ENCODE peak calls at places on chromosomes 11 and 22, in six cellular contexts. P, M, Y, F, I and L are unnamed samples.

GRCh38 chr11:121722431-121723256 is 269.9 kb upstream of the SORL1-AS1 start:
- DNase-seq in P (peak), M (peak), Y (peak), F (peak), I (no peak), L (peak)

GRCh38 chr22:29062286-29062949 is 787 bp upstream of the C22orf31 start:
- DNase-seq in P (no peak), M (no peak), Y (no peak), F (peak), I (no peak), L (no peak)

GRCh38 chr11:90218606-90219005 is 4.2 kb downstream of the CHORDC1 start:
- DNase-seq in P (peak), M (no peak), Y (no peak), F (no peak), I (no peak), L (peak)

GRCh38 chr11:117097567-117098268 is 510 bp downstream of the SIK3 start:
- DNase-seq in P (peak), M (no peak), Y (peak), F (no peak), I (peak), L (peak)

GRCh38 chr11:27282141-27282590 is 80.8 kb downstream of the CCDC34 start:
- DNase-seq in P (peak), M (peak), Y (no peak), F (peak), I (no peak), L (no peak)

GRCh38 chr11:33040127-33040861 is 922 bp downstream of the TCP11L1 start:
- DNase-seq in P (no peak), M (no peak), Y (no peak), F (no peak), I (peak), L (no peak)

GRCh38 chr11:72818971-72819370 is 4.8 kb downstream of the ATG16L2 start:
- DNase-seq in P (no peak), M (no peak), Y (no peak), F (no peak), I (no peak), L (no peak)

GRCh38 chr11:78318733-78319132 is 98.9 kb downstream of the GAB2 start:
- DNase-seq in P (no peak), M (no peak), Y (no peak), F (no peak), I (no peak), L (no peak)

GRCh38 chr11:95108671-95109551 is 19.3 kb downstream of the ENDOD1 start:
- DNase-seq in P (no peak), M (no peak), Y (no peak), F (no peak), I (no peak), L (no peak)

GRCh38 chr11:6618117-6619020 is 853 bp downstream of the TPP1 start:
- DNase-seq in P (no peak), M (peak), Y (no peak), F (peak), I (no peak), L (peak)

GRCh38 chr11:22626573-22627239 is 1.1 kb upstream of the FANCF start:
- DNase-seq in P (no peak), M (no peak), Y (no peak), F (no peak), I (no peak), L (no peak)

GRCh38 chr11:65479184-65480145 is 19.4 kb upstream of the MALAT1 start:
- DNase-seq in P (peak), M (peak), Y (no peak), F (no peak), I (no peak), L (no peak)

GRCh38 chr11:68583047-68583446 is 101.3 kb upstream of the GAL start:
- DNase-seq in P (no peak), M (no peak), Y (no peak), F (no peak), I (no peak), L (no peak)

GRCh38 chr22:37242395-37242918 is 1.6 kb downstream of the RAC2 start:
- DNase-seq in P (peak), M (no peak), Y (no peak), F (no peak), I (peak), L (peak)

GRCh38 chr11:76307978-76308747 is 72.8 kb downstream of the THAP12 start:
- DNase-seq in P (no peak), M (no peak), Y (no peak), F (no peak), I (no peak), L (no peak)

GRCh38 chr22:42880815-42881214 is 23.7 kb upstream of the ARFGAP3 start:
- DNase-seq in P (no peak), M (no peak), Y (no peak), F (no peak), I (no peak), L (no peak)

GRCh38 chr11:1836011-1836945 is 1.5 kb downstream of the SYT8 start:
- DNase-seq in P (peak), M (no peak), Y (no peak), F (no peak), I (no peak), L (peak)

GRCh38 chr22:38923463-38924196 is 33.8 kb upstream of the APOBEC3A start:
- DNase-seq in P (peak), M (peak), Y (no peak), F (peak), I (no peak), L (peak)

GRCh38 chr11:35682230-35683195 is 19.9 kb downstream of the TRIM44 start:
- DNase-seq in P (no peak), M (no peak), Y (no peak), F (no peak), I (no peak), L (no peak)

GRCh38 chr11:66478823-66479740 is 1.2 kb upstream of the DPP3 start:
- DNase-seq in P (peak), M (peak), Y (no peak), F (peak), I (peak), L (peak)

GRCh38 chr11:824292-824880 is 3.3 kb upstream of the CRACR2B start:
- DNase-seq in P (no peak), M (no peak), Y (no peak), F (no peak), I (no peak), L (no peak)

GRCh38 chr22:24421428-24421931 is 5.9 kb upstream of the ADORA2A start:
- DNase-seq in P (no peak), M (no peak), Y (no peak), F (peak), I (peak), L (peak)

GRCh38 chr11:6378695-6378989 is 11.6 kb upstream of the SMPD1 start:
- DNase-seq in P (no peak), M (peak), Y (no peak), F (no peak), I (no peak), L (no peak)

GRCh38 chr22:46065733-46066454 is 84.4 kb upstream of the PPARA start:
- DNase-seq in P (no peak), M (no peak), Y (no peak), F (no peak), I (no peak), L (no peak)

GRCh38 chr11:7579226-7579825 is 65.5 kb downstream of the PPFIBP2 start:
- DNase-seq in P (no peak), M (peak), Y (no peak), F (no peak), I (no peak), L (no peak)

GRCh38 chr11:89205378-89205777 is 27.7 kb downstream of the TYR start:
- DNase-seq in P (no peak), M (no peak), Y (no peak), F (no peak), I (no peak), L (no peak)

GRCh38 chr11:111663820-111664219 is 61.6 kb downstream of the SIK2 start:
- DNase-seq in P (peak), M (no peak), Y (no peak), F (no peak), I (no peak), L (no peak)

GRCh38 chr11:128324051-128324481 is 263.3 kb downstream of the ETS1 start:
- DNase-seq in P (no peak), M (no peak), Y (no peak), F (no peak), I (no peak), L (no peak)

GRCh38 chr11:118903204-118904015 is 19.7 kb downstream of the CXCR5 start:
- DNase-seq in P (no peak), M (peak), Y (no peak), F (no peak), I (no peak), L (no peak)

GRCh38 chr22:39568278-39568981 is 2.1 kb upstream of the CACNA1I start:
- DNase-seq in P (no peak), M (no peak), Y (no peak), F (no peak), I (no peak), L (no peak)

GRCh38 chr11:129853508-129854228 is 38.0 kb downstream of the TMEM45B start:
- DNase-seq in P (no peak), M (no peak), Y (no peak), F (peak), I (no peak), L (peak)

GRCh38 chr11:70440206-70440605 is 41.9 kb downstream of the CTTN start:
- DNase-seq in P (no peak), M (no peak), Y (no peak), F (no peak), I (no peak), L (no peak)
- TF ChIP-seq CTCF in P (no peak), M (no peak), Y (no peak), F (no peak), I (no peak), L (no peak)

GRCh38 chr22:30224161-30224857 is 22.2 kb downstream of the LIF start:
- DNase-seq in P (no peak), M (no peak), Y (no peak), F (no peak), I (peak), L (no peak)
- TF ChIP-seq CTCF in P (no peak), M (no peak), Y (no peak), F (peak), I (no peak), L (no peak)

GRCh38 chr11:114956565-114956964 is 278.2 kb downstream of the NXPE2 start:
- DNase-seq in P (no peak), M (no peak), Y (no peak), F (no peak), I (no peak), L (no peak)

GRCh38 chr11:114953039-114953438 is 274.7 kb downstream of the NXPE2 start:
- DNase-seq in P (no peak), M (no peak), Y (no peak), F (no peak), I (no peak), L (no peak)
- TF ChIP-seq CTCF in P (peak), M (no peak), Y (no peak), F (peak), I (no peak), L (no peak)

GRCh38 chr22:41513391-41513790 is 30.9 kb downstream of the POLR3H start:
- DNase-seq in P (no peak), M (no peak), Y (no peak), F (no peak), I (no peak), L (no peak)

GRCh38 chr22:41517172-41518047 is 26.9 kb downstream of the POLR3H start:
- DNase-seq in P (peak), M (peak), Y (peak), F (peak), I (peak), L (no peak)

GRCh38 chr22:41512421-41513194 is 31.7 kb downstream of the POLR3H start:
- DNase-seq in P (peak), M (peak), Y (no peak), F (peak), I (no peak), L (no peak)

GRCh38 chr22:41518048-41518347 is 26.3 kb downstream of the POLR3H start:
- DNase-seq in P (no peak), M (no peak), Y (no peak), F (no peak), I (no peak), L (no peak)

GRCh38 chr22:41516462-41516861 is 27.8 kb downstream of the POLR3H start:
- DNase-seq in P (no peak), M (no peak), Y (no peak), F (no peak), I (no peak), L (no peak)
- TF ChIP-seq CTCF in P (no peak), M (no peak), Y (no peak), F (no peak), I (no peak), L (no peak)

DNA sequence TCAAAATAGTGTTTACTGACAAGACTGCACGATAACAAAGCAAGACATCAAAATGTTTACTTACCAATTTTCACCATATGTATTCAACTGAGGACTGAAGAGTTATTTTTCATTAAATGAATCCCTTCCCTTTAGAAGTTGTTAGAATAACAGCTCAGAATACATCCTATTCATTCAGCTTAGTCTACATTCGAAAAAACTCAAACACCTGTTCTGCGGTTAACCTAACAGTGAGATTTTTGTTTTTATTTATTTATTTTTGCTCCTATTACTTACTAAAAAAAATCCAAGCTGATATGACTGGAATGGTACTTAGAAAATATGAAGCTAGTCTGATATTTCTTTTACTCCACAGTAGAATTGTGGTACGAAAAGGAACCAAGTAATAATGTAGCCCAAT is 10.0 kb downstream of the KCNA4 start:
- DNase-seq in P (no peak), M (no peak), Y (no peak), F (no peak), I (no peak), L (no peak)
- TF ChIP-seq CTCF in P (no peak), M (no peak), Y (no peak), F (no peak), I (no peak), L (no peak)

GRCh38 chr11:123653405-123653996 is 923 bp downstream of the SCN3B start:
- DNase-seq in P (no peak), M (no peak), Y (no peak), F (no peak), I (no peak), L (no peak)
- TF ChIP-seq CTCF in P (no peak), M (no peak), Y (peak), F (no peak), I (no peak), L (no peak)